ENCODE peak calls at places on chromosomes 3 and 15, in six cellular contexts. One of them, this sample, is unnamed. For H3K36me3, the result is how much of the 10 kb centered on the place peaks cover.

GRCh38 chr3:45477026-45477725 is 88.8 kb downstream of the LARS2 start:
- DNase-seq in uterus: no peak
- DNase-seq in stomach: no peak
- DNase-seq in keratinocyte: no peak
- DNase-seq in psoas muscle: no peak
- DNase-seq in body of pancreas: no peak
- DNase-seq in this sample: no peak

GRCh38 chr3:112671930-112672715 is 31.2 kb upstream of the CCDC80 start:
- DNase-seq in uterus: no peak
- DNase-seq in stomach: no peak
- DNase-seq in keratinocyte: no peak
- DNase-seq in psoas muscle: no peak
- DNase-seq in body of pancreas: no peak
- DNase-seq in this sample: peak

GRCh38 chr3:25478964-25479726 is 51.1 kb downstream of the RARB start:
- DNase-seq in uterus: no peak
- DNase-seq in stomach: no peak
- DNase-seq in keratinocyte: no peak
- DNase-seq in psoas muscle: no peak
- DNase-seq in body of pancreas: no peak
- DNase-seq in this sample: no peak

GRCh38 chr3:126313166-126313565 is 44.0 kb downstream of the KLF15 start:
- DNase-seq in uterus: no peak
- DNase-seq in stomach: no peak
- DNase-seq in keratinocyte: no peak
- DNase-seq in psoas muscle: no peak
- DNase-seq in body of pancreas: no peak
- DNase-seq in this sample: no peak

GRCh38 chr3:158005391-158006100 is 100.7 kb downstream of the SHOX2 start:
- DNase-seq in uterus: no peak
- DNase-seq in stomach: no peak
- DNase-seq in keratinocyte: no peak
- DNase-seq in psoas muscle: no peak
- DNase-seq in body of pancreas: no peak
- DNase-seq in this sample: no peak

GRCh38 chr15:27730878-27731277 is 368.2 kb downstream of the OCA2 start:
- DNase-seq in uterus: no peak
- DNase-seq in stomach: no peak
- DNase-seq in keratinocyte: no peak
- DNase-seq in psoas muscle: no peak
- DNase-seq in body of pancreas: no peak
- DNase-seq in this sample: no peak

GRCh38 chr15:101641134-101641764 is 10.9 kb downstream of the TM2D3 start:
- DNase-seq in uterus: peak
- DNase-seq in stomach: peak
- DNase-seq in keratinocyte: no peak
- DNase-seq in psoas muscle: peak
- DNase-seq in body of pancreas: peak
- DNase-seq in this sample: no peak

GRCh38 chr15:43534897-43535296 is 17.5 kb downstream of the MAP1A start:
- DNase-seq in uterus: no peak
- DNase-seq in stomach: no peak
- DNase-seq in keratinocyte: no peak
- DNase-seq in psoas muscle: no peak
- DNase-seq in body of pancreas: no peak
- DNase-seq in this sample: no peak

GRCh38 chr3:124834723-124835718 is 52.1 kb downstream of the ITGB5 start:
- DNase-seq in uterus: peak
- DNase-seq in stomach: peak
- DNase-seq in keratinocyte: peak
- DNase-seq in psoas muscle: peak
- DNase-seq in body of pancreas: peak
- DNase-seq in this sample: no peak

DNA sequence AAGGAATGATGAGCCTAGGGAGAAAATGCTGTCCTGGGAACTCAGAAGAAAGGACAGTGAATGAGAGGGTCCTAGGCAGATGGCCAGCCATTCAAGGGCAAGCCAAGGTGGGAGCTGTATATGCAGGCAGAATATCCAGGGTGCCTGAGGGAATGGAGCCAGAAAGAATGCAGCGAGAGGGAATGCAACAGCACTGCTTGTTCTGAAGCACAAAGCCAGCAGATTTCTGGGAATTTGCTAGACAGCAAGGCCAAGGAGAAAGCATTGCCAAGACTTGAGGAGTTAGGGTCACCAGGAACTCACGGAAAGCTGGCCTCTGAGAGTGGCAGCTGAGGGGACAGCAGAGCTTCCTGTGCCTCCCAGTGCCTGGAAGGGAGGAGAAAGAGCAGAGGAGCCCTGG is 200.6 kb downstream of the MYRIP start:
- DNase-seq in uterus: no peak
- DNase-seq in stomach: no peak
- DNase-seq in keratinocyte: no peak
- DNase-seq in psoas muscle: no peak
- DNase-seq in body of pancreas: no peak
- DNase-seq in this sample: no peak
- H3K36me3 ChIP-seq in uterus: under half
- H3K36me3 ChIP-seq in stomach: under half
- H3K36me3 ChIP-seq in keratinocyte: under half
- H3K36me3 ChIP-seq in psoas muscle: under half
- H3K36me3 ChIP-seq in body of pancreas: under half
- H3K36me3 ChIP-seq in this sample: under half

GRCh38 chr15:59616390-59616789 is 4.8 kb downstream of the GCNT3 start:
- DNase-seq in uterus: no peak
- DNase-seq in stomach: no peak
- DNase-seq in keratinocyte: no peak
- DNase-seq in psoas muscle: no peak
- DNase-seq in body of pancreas: peak
- DNase-seq in this sample: no peak

DNA sequence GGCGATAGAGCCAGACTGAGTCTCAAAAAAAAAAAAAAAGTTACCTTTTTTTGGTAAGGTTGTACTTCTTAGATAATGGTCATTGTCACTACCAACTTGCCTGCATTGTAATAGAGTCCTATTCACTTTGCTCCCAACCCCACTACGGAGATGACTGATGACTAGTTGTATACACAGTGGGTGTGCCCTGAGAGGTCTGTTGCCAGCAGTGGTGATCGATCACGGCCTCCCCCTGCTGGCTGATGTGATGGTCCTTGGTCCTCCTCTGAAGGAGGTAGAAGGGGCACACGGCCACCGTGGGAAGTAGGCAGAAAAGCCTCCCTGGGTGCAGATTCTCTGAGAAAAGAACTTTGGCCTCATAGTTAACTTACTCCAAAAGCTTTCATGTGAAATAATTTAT is 10.7 kb downstream of the GCNT3 start:
- DNase-seq in uterus: no peak
- DNase-seq in stomach: peak
- DNase-seq in keratinocyte: peak
- DNase-seq in psoas muscle: no peak
- DNase-seq in body of pancreas: peak
- DNase-seq in this sample: no peak
- TF ChIP-seq CTCF in uterus: no peak
- TF ChIP-seq CTCF in stomach: no peak
- TF ChIP-seq CTCF in keratinocyte: peak
- TF ChIP-seq CTCF in psoas muscle: no peak
- TF ChIP-seq CTCF in body of pancreas: no peak
- TF ChIP-seq CTCF in this sample: peak

GRCh38 chr3:197881601-197882000 is 68.4 kb upstream of the RPL35A start:
- DNase-seq in uterus: no peak
- DNase-seq in stomach: no peak
- DNase-seq in keratinocyte: no peak
- DNase-seq in psoas muscle: no peak
- DNase-seq in body of pancreas: no peak
- DNase-seq in this sample: no peak

GRCh38 chr3:197874653-197875052 is 75.3 kb upstream of the RPL35A start:
- DNase-seq in uterus: no peak
- DNase-seq in stomach: no peak
- DNase-seq in keratinocyte: no peak
- DNase-seq in psoas muscle: no peak
- DNase-seq in body of pancreas: no peak
- DNase-seq in this sample: no peak

GRCh38 chr3:197878427-197878826 is 71.6 kb upstream of the RPL35A start:
- DNase-seq in uterus: no peak
- DNase-seq in stomach: no peak
- DNase-seq in keratinocyte: no peak
- DNase-seq in psoas muscle: no peak
- DNase-seq in body of pancreas: no peak
- DNase-seq in this sample: no peak

GRCh38 chr3:197880361-197881339 is 69.3 kb upstream of the RPL35A start:
- DNase-seq in uterus: no peak
- DNase-seq in stomach: no peak
- DNase-seq in keratinocyte: no peak
- DNase-seq in psoas muscle: no peak
- DNase-seq in body of pancreas: no peak
- DNase-seq in this sample: no peak

GRCh38 chr3:197877902-197878301 is 72.1 kb upstream of the RPL35A start:
- DNase-seq in uterus: no peak
- DNase-seq in stomach: no peak
- DNase-seq in keratinocyte: no peak
- DNase-seq in psoas muscle: no peak
- DNase-seq in body of pancreas: no peak
- DNase-seq in this sample: no peak
- H3K36me3 ChIP-seq in uterus: under half
- H3K36me3 ChIP-seq in stomach: under half
- H3K36me3 ChIP-seq in keratinocyte: under half
- H3K36me3 ChIP-seq in psoas muscle: half or more
- H3K36me3 ChIP-seq in body of pancreas: under half
- H3K36me3 ChIP-seq in this sample: under half

GRCh38 chr3:38480093-38480445 is 16.1 kb upstream of the EXOG start:
- DNase-seq in uterus: no peak
- DNase-seq in stomach: no peak
- DNase-seq in keratinocyte: no peak
- DNase-seq in psoas muscle: no peak
- DNase-seq in body of pancreas: no peak
- DNase-seq in this sample: no peak
- TF ChIP-seq CTCF in uterus: no peak
- TF ChIP-seq CTCF in stomach: no peak
- TF ChIP-seq CTCF in keratinocyte: no peak
- TF ChIP-seq CTCF in psoas muscle: no peak
- TF ChIP-seq CTCF in body of pancreas: no peak
- TF ChIP-seq CTCF in this sample: no peak

GRCh38 chr3:28326458-28326926 is 22.0 kb upstream of the ZCWPW2 start:
- DNase-seq in uterus: no peak
- DNase-seq in stomach: no peak
- DNase-seq in keratinocyte: no peak
- DNase-seq in psoas muscle: no peak
- DNase-seq in body of pancreas: no peak
- DNase-seq in this sample: no peak
- H3K36me3 ChIP-seq in uterus: under half
- H3K36me3 ChIP-seq in stomach: under half
- H3K36me3 ChIP-seq in keratinocyte: under half
- H3K36me3 ChIP-seq in psoas muscle: half or more
- H3K36me3 ChIP-seq in body of pancreas: under half
- H3K36me3 ChIP-seq in this sample: under half

GRCh38 chr15:23039917-23040281 is 530 bp upstream of the TUBGCP5 start:
- DNase-seq in uterus: no peak
- DNase-seq in stomach: no peak
- DNase-seq in keratinocyte: no peak
- DNase-seq in psoas muscle: no peak
- DNase-seq in body of pancreas: no peak
- DNase-seq in this sample: no peak

GRCh38 chr15:23038741-23039150 is 623 bp downstream of the TUBGCP5 start:
- DNase-seq in uterus: no peak
- DNase-seq in stomach: no peak
- DNase-seq in keratinocyte: no peak
- DNase-seq in psoas muscle: no peak
- DNase-seq in body of pancreas: peak
- DNase-seq in this sample: no peak

GRCh38 chr15:23035964-23036566 is 3.3 kb downstream of the TUBGCP5 start:
- DNase-seq in uterus: no peak
- DNase-seq in stomach: peak
- DNase-seq in keratinocyte: peak
- DNase-seq in psoas muscle: no peak
- DNase-seq in body of pancreas: peak
- DNase-seq in this sample: no peak

GRCh38 chr15:23033979-23034378 is 5.4 kb downstream of the TUBGCP5 start:
- DNase-seq in uterus: no peak
- DNase-seq in stomach: no peak
- DNase-seq in keratinocyte: no peak
- DNase-seq in psoas muscle: no peak
- DNase-seq in body of pancreas: no peak
- DNase-seq in this sample: no peak

GRCh38 chr15:23039151-23039916 is at the start of gene TUBGCP5:
- DNase-seq in uterus: peak
- DNase-seq in stomach: peak
- DNase-seq in keratinocyte: peak
- DNase-seq in psoas muscle: peak
- DNase-seq in body of pancreas: peak
- DNase-seq in this sample: peak
- TF ChIP-seq CTCF in uterus: peak
- TF ChIP-seq CTCF in stomach: peak
- TF ChIP-seq CTCF in keratinocyte: peak
- TF ChIP-seq CTCF in psoas muscle: peak
- TF ChIP-seq CTCF in body of pancreas: no peak
- TF ChIP-seq CTCF in this sample: peak

GRCh38 chr3:38019658-38020341 is 9.6 kb downstream of the PLCD1 start:
- DNase-seq in uterus: no peak
- DNase-seq in stomach: peak
- DNase-seq in keratinocyte: no peak
- DNase-seq in psoas muscle: no peak
- DNase-seq in body of pancreas: peak
- DNase-seq in this sample: no peak
- H3K36me3 ChIP-seq in uterus: under half
- H3K36me3 ChIP-seq in stomach: under half
- H3K36me3 ChIP-seq in keratinocyte: under half
- H3K36me3 ChIP-seq in psoas muscle: under half
- H3K36me3 ChIP-seq in body of pancreas: under half
- H3K36me3 ChIP-seq in this sample: under half

GRCh38 chr3:133289322-133289721 is 110.5 kb upstream of the BFSP2 start:
- DNase-seq in uterus: no peak
- DNase-seq in stomach: no peak
- DNase-seq in keratinocyte: no peak
- DNase-seq in psoas muscle: no peak
- DNase-seq in body of pancreas: no peak
- DNase-seq in this sample: no peak

GRCh38 chr3:133280591-133280990 is 119.3 kb upstream of the BFSP2 start:
- DNase-seq in uterus: no peak
- DNase-seq in stomach: no peak
- DNase-seq in keratinocyte: no peak
- DNase-seq in psoas muscle: no peak
- DNase-seq in body of pancreas: no peak
- DNase-seq in this sample: no peak

GRCh38 chr3:133282239-133282638 is 117.6 kb upstream of the BFSP2 start:
- DNase-seq in uterus: no peak
- DNase-seq in stomach: no peak
- DNase-seq in keratinocyte: no peak
- DNase-seq in psoas muscle: no peak
- DNase-seq in body of pancreas: no peak
- DNase-seq in this sample: no peak

GRCh38 chr3:133283958-133284807 is 115.7 kb upstream of the BFSP2 start:
- DNase-seq in uterus: no peak
- DNase-seq in stomach: no peak
- DNase-seq in keratinocyte: no peak
- DNase-seq in psoas muscle: no peak
- DNase-seq in body of pancreas: no peak
- DNase-seq in this sample: no peak
- TF ChIP-seq CTCF in uterus: no peak
- TF ChIP-seq CTCF in stomach: no peak
- TF ChIP-seq CTCF in keratinocyte: no peak
- TF ChIP-seq CTCF in psoas muscle: no peak
- TF ChIP-seq CTCF in body of pancreas: no peak
- TF ChIP-seq CTCF in this sample: no peak

This sample was measured in BJ.